ENCODE peak calls at places on chromosome 7, in eight cellular contexts. L is heart right ventricle; V is ovary; E is SJSA1; A is esophagus squamous epithelium; W is fibroblast of lung; X is hepatocyte; Q is CD8-positive, alpha-beta memory T cell. P is an unnamed sample.

GRCh38 chr7:2355079-2356008 is 717 bp downstream of the EIF3B start:
- DNase-seq in Q (peak; percentile 14), E (peak; percentile 32), W (no peak), V (no peak), L (no peak), A (no peak), X (peak; percentile 35), P (peak; percentile 10)

GRCh38 chr7:112263519-112263918 is 57.0 kb downstream of the ZNF277 start:
- DNase-seq in A (no peak), W (no peak), X (no peak), Q (no peak), V (no peak), L (no peak), E (no peak), P (no peak)

GRCh38 chr7:97064972-97065587 is 40.4 kb upstream of the DLX5 start:
- DNase-seq in L (no peak), V (no peak), Q (peak; percentile 23), E (peak; percentile 39), A (no peak), X (peak; percentile 75), W (peak; percentile 30), P (no peak)

GRCh38 chr7:121313793-121314676 is 14.8 kb upstream of the WNT16 start:
- DNase-seq in X (peak; percentile 48), L (no peak), V (no peak), A (no peak), Q (no peak), W (peak; percentile 41), E (peak; percentile 61), P (no peak)

GRCh38 chr7:94274828-94275227 is 119.9 kb upstream of the COL1A2 start:
- DNase-seq in V (no peak), X (no peak), W (no peak), A (no peak), Q (no peak), L (no peak), E (no peak), P (no peak)

GRCh38 chr7:31059551-31059950 is 7.4 kb downstream of the ADCYAP1R1 start:
- DNase-seq in A (no peak), X (no peak), L (no peak), E (no peak), Q (no peak), W (no peak), V (no peak), P (no peak)

GRCh38 chr7:111459757-111460280 is 102.5 kb downstream of the IMMP2L start:
- DNase-seq in A (no peak), E (no peak), L (no peak), X (no peak), Q (no peak), V (no peak), W (no peak), P (no peak)

GRCh38 chr7:74334026-74334425 is 44.8 kb downstream of the CLIP2 start:
- DNase-seq in W (peak; percentile 68), L (no peak), E (no peak), Q (no peak), A (no peak), V (no peak), X (no peak), P (no peak)

GRCh38 chr7:138625849-138626230 is 75.3 kb downstream of the SVOPL start:
- DNase-seq in Q (peak; percentile 34), W (no peak), L (no peak), V (no peak), X (no peak), E (no peak), A (no peak), P (no peak)

GRCh38 chr7:77281780-77282478 is 82.3 kb upstream of the FGL2 start:
- DNase-seq in E (no peak), X (no peak), L (peak; percentile 32), A (no peak), Q (no peak), W (peak; percentile 23), V (no peak), P (no peak)

DNA sequence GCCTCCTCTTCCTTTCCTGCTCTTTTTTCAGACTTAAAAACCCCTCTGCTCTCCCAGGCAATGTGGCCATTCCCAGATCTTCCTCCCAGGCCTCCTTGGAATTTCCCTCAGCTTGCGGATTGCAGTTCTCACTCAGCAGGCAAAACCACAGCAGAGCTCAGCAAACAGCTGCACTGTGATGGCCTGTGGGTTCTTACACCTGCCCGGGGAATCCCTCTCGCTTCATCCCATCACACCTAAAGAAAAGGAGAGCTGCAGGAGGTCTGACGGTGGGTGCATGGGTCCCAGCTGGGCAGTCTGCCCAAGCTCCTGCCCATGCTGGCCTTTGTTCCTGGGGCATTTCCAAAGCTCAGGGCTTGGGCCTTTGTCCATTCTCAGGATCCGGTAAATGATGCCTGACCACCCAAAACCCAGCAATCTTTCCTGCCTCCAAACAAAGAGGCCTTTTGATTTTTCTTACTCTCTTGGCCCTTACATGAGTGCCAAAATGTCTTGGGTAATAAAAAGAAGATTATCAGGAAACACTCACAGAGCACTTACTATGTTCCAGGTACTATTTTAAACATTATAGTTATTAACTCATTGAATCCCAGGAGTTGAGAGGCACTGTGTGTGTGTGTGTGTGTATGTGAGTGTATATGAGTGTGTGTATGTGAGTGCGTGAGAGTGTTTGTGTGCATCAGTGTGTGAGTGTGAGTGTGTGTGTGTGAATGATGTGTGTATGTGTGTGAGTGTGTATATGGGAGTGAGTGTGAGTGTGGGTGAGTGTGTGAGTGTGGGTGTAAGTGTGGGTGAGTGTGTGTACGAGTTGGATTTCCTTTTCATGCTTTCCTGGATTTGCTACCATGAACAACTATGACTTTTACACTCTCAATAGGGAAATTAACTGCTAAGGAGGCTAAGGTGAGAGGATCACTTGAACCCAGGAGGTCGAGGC is 64.5 kb upstream of the PODXL start:
- DNase-seq in E (peak; percentile 24), A (no peak), L (no peak), X (no peak), Q (no peak), W (peak; percentile 70), V (no peak), P (no peak)
- H3K36me3 ChIP-seq in E (no peaks in the 10 kb centered on the region), A (no peaks in the 10 kb centered on the region), L (no peaks in the 10 kb centered on the region), X (no peaks in the 10 kb centered on the region), Q (no peaks in the 10 kb centered on the region), W (no peaks in the 10 kb centered on the region), V (no peaks in the 10 kb centered on the region), P (no peaks in the 10 kb centered on the region)

DNA sequence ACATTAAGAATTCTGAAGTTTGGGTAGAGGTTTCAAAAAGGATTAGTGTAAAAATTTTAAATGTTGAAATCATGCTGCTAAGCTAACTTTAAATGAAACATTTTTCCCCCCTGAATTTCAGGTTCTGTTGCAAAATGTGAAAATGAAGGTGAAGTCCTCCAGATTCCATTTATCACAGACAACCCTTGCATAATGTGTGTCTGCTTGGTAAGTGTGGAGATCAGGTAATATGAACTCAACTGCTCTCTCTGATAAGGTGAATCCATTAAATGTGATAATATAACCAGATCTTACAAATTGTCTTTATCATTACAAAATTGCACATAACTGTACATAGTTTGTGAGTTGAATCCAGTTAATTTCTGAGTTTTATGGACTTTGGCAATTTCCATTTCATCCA is 1.4 kb downstream of the BMPER start:
- DNase-seq in V (no peak), Q (no peak), L (no peak), E (no peak), W (no peak), X (no peak), A (no peak), P (no peak)
- H3K4me3 ChIP-seq in V (no peak overlapping the region), Q (no peak overlapping the region), L (no peak overlapping the region), E (no peak overlapping the region), W (peak overlapping the region; percentile 27), X (no peak overlapping the region), A (no peak overlapping the region), P (peak overlapping the region; percentile 70)

GRCh38 chr7:99012722-99013121 is 131.2 kb downstream of the SMURF1 start:
- DNase-seq in X (no peak), W (no peak), A (no peak), Q (no peak), E (no peak), V (no peak), L (no peak), P (no peak)

GRCh38 chr7:99011706-99012404 is 132.1 kb downstream of the SMURF1 start:
- DNase-seq in X (no peak), V (peak; percentile 14), A (no peak), E (no peak), L (no peak), Q (no peak), W (no peak), P (no peak)

GRCh38 chr7:99016196-99016595 is 127.7 kb downstream of the SMURF1 start:
- DNase-seq in X (no peak), A (no peak), W (no peak), V (no peak), L (no peak), Q (no peak), E (no peak), P (no peak)

GRCh38 chr7:99013266-99014112 is 130.4 kb downstream of the SMURF1 start:
- DNase-seq in W (no peak), V (no peak), A (no peak), L (no peak), E (no peak), X (no peak), Q (no peak), P (no peak)

DNA sequence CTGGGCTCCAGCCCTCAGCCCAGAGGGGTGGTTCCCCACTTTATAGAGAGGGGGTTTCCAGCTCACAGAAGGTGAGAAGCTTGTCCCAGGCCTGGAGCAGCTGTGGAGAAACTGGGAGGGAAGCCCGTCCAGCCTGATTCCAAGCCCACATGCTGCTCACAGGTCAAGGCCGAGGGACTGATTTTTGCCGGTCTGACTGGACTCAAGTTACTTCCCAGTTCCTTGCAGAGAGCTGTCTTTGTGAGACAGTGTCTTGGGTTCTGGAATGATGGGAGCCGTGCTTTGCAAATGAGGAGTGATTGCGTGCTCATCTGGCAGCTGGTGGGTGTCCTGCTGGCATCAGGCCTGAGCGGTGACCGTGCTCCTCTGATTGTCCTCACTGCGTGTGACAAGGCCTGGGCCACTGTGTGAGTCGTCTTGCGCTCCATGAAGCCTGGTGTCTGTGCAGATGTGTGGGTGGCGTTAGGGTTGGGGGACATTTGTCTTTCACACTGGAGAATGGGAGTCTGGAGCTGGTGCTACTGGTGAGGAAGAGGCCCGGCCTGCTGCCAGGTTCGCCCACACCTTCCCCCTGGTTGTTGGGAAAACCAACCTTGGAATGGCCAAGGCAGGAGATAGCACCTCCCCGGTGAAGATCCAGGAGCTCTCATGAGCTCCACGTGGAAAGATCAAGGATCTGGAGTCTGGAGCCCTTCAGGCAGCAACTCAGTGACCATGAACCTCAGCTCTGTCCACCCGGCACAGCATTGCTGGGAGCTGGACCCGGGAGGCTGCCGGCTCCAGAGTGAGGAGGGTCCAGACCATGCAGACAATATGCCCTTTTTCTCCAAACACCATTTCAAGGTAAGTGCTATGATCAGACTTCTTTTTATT is 129.6 kb downstream of the SMURF1 start:
- DNase-seq in A (no peak), V (no peak), L (no peak), W (no peak), E (no peak), Q (no peak), X (no peak), P (no peak)
- H3K36me3 ChIP-seq in A (peaks cover 25% of the 10 kb centered on the region), V (no peaks in the 10 kb centered on the region), L (peaks cover 73% of the 10 kb centered on the region), W (peaks cover 24% of the 10 kb centered on the region), E (peaks cover 77% of the 10 kb centered on the region), Q (peaks cover 49% of the 10 kb centered on the region), X (no peaks in the 10 kb centered on the region), P (peaks cover 6% of the 10 kb centered on the region)

DNA sequence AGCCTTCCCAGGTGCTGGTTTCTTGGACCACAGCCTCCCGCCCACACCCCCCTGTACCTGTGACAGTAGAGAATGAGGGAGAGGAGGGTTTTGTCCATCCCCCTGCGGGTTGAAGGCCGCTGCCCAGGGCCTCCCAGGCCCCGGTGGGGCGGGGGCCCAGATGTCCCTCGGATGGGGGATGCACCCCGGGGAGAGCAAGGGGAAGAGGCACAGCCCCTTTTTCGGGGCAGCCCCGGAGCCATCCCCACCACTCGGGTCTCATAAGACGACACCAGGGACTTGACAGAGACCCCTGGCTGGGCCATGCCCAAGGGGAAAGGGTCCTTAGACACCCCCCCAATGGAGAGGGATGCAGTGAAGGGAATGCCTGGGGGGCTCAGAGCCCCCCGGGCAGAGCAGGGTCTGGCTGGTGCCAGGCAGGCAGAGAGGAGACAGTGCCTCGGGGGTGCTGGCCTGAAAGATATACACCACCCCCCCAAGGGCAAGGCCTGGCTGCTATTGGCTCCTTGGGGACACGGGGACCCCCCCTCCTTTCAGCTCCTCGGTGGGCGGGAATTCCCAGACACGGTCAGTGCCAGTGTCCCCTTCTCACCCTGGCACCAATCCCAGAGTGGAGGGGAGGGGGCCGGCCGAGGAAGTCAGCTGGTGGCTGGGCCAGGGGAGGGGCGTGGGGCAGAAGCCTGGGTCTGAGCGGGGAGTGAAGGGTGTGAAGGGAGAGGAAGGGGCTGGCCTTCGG is 3.7 kb upstream of the SPACDR start:
- DNase-seq in L (peak; percentile 34), A (no peak), E (no peak), Q (no peak), X (no peak), V (no peak), W (no peak), P (no peak)
- H3K4me3 ChIP-seq in L (no peak overlapping the region), A (no peak overlapping the region), E (no peak overlapping the region), Q (no peak overlapping the region), X (no peak overlapping the region), V (no peak overlapping the region), W (no peak overlapping the region), P (no peak overlapping the region)